ENCODE peak calls at places on chromosome 2, in five cellular contexts. L is K562, A is HepG2, Z is HCT116, P is H1. O is an unnamed sample.

GRCh38 chr2:20509766-20510490 is 63.1 kb downstream of the RHOB start:
- DNase-seq in L (peak), A (peak), Z (peak), P (peak), O (no peak)

GRCh38 chr2:150023044-150023443 is 435.5 kb upstream of the MMADHC start:
- DNase-seq in L (no peak), A (no peak), Z (no peak), P (no peak), O (no peak)

GRCh38 chr2:109402180-109402579 is 211.6 kb downstream of the SEPTIN10 start:
- DNase-seq in L (no peak), A (no peak), Z (no peak), P (no peak), O (no peak)

GRCh38 chr2:240557808-240558207 is at the start of gene ANKMY1:
- DNase-seq in L (no peak), A (no peak), Z (no peak), P (no peak), O (no peak)

GRCh38 chr2:195477996-195478382 is 179.0 kb upstream of the SLC39A10 start:
- DNase-seq in L (no peak), A (no peak), Z (no peak), P (no peak), O (no peak)

GRCh38 chr2:54106631-54107454 is 8.6 kb upstream of the ACYP2 start:
- DNase-seq in L (peak), A (peak), Z (peak), P (no peak), O (no peak)

GRCh38 chr2:66575625-66576371 is 140.9 kb downstream of the MEIS1 start:
- DNase-seq in L (peak), A (no peak), Z (no peak), P (no peak), O (no peak)

GRCh38 chr2:58137221-58137620 is 90.6 kb downstream of the VRK2 start:
- DNase-seq in L (no peak), A (no peak), Z (no peak), P (no peak), O (no peak)

GRCh38 chr2:60512641-60513040 is 40.8 kb downstream of the BCL11A start:
- DNase-seq in L (no peak), A (no peak), Z (no peak), P (no peak), O (no peak)

GRCh38 chr2:64652231-64653173 is 1.2 kb downstream of the SERTAD2 start:
- DNase-seq in L (peak), A (peak), Z (no peak), P (no peak), O (no peak)

GRCh38 chr2:19746611-19747309 is 155.0 kb downstream of the TTC32 start:
- DNase-seq in L (peak), A (peak), Z (no peak), P (peak), O (no peak)

GRCh38 chr2:109187711-109188484 is 58.9 kb downstream of the SH3RF3 start:
- DNase-seq in L (no peak), A (no peak), Z (no peak), P (no peak), O (no peak)

GRCh38 chr2:56198936-56199335 is 15.1 kb downstream of the CCDC85A start:
- DNase-seq in L (no peak), A (no peak), Z (no peak), P (no peak), O (no peak)

GRCh38 chr2:43467889-43468288 is 127.9 kb downstream of the THADA start:
- DNase-seq in L (no peak), A (no peak), Z (no peak), P (no peak), O (no peak)

GRCh38 chr2:85032621-85033020 is 61.7 kb downstream of the KCMF1 start:
- DNase-seq in L (no peak), A (no peak), Z (no peak), P (no peak), O (no peak)

GRCh38 chr2:16664052-16664731 is 1.4 kb downstream of the CYRIA start:
- DNase-seq in L (no peak), A (no peak), Z (no peak), P (no peak), O (no peak)

GRCh38 chr2:119028327-119029174 is 86.6 kb downstream of the MARCO start:
- DNase-seq in L (peak), A (peak), Z (peak), P (no peak), O (no peak)

GRCh38 chr2:118801154-118801553 is 46.3 kb downstream of the EN1 start:
- DNase-seq in L (no peak), A (no peak), Z (no peak), P (no peak), O (no peak)

GRCh38 chr2:191245869-191246531 is 796 bp downstream of the MYO1B start:
- DNase-seq in L (no peak), A (peak), Z (peak), P (peak), O (no peak)

GRCh38 chr2:191246820-191247380 is 1.7 kb downstream of the MYO1B start:
- DNase-seq in L (no peak), A (no peak), Z (no peak), P (no peak), O (no peak)

GRCh38 chr2:191243154-191243553 is 2.0 kb upstream of the MYO1B start:
- DNase-seq in L (no peak), A (no peak), Z (no peak), P (no peak), O (no peak)

GRCh38 chr2:191244350-191244749 is 854 bp upstream of the MYO1B start:
- DNase-seq in L (no peak), A (no peak), Z (no peak), P (no peak), O (no peak)

GRCh38 chr2:191245046-191245868 is at the start of gene MYO1B:
- DNase-seq in L (peak), A (peak), Z (peak), P (peak), O (no peak)
- H3K27ac ChIP-seq in L (no peak), A (peak), Z (peak), P (peak), O (no peak)

DNA sequence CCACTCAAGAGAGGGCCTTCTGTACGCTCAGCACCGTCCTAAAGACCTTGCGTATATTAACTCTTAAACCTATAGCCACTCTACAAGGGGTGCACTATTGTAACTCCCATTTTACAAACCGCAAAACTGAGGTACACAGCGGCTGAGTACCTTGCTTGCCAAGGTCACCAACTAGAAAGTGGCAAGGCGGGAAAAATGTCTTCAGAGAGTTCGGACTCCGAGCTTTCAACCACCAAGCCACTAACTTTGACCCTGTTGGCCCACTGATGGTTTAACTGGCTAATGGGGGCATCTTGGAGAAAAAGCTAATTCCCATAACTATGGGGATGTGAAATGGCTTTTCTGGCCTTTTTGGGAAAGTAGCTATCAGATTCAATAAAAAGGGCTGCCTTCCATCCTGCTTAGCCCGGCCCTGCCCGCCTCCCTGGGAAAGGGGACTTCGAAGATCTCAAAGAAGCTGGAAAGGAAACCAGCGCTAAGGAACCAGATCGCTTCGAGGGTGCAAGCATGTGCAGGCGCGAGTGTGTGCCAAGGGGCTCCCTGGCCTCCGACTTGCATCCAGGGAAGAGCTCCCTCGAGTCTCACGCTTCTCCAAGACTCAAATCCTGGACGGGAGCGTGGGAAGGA is 2.4 kb upstream of the SP5 start:
- DNase-seq in L (no peak), A (no peak), Z (no peak), P (no peak), O (no peak)
- TF ChIP-seq ZNF274 in L (no peak), A (no peak), Z (no peak), P (no peak), O (no peak)

GRCh38 chr2:72951303-72952095 is 34.2 kb downstream of the EMX1 start:
- DNase-seq in L (no peak), A (no peak), Z (no peak), P (peak), O (no peak)

GRCh38 chr2:72953528-72953927 is 36.2 kb downstream of the EMX1 start:
- DNase-seq in L (no peak), A (no peak), Z (no peak), P (no peak), O (no peak)

GRCh38 chr2:72952961-72953360 is 35.6 kb downstream of the EMX1 start:
- DNase-seq in L (no peak), A (no peak), Z (no peak), P (no peak), O (no peak)

GRCh38 chr2:72950558-72951255 is 33.4 kb downstream of the EMX1 start:
- DNase-seq in L (no peak), A (no peak), Z (no peak), P (no peak), O (no peak)

DNA sequence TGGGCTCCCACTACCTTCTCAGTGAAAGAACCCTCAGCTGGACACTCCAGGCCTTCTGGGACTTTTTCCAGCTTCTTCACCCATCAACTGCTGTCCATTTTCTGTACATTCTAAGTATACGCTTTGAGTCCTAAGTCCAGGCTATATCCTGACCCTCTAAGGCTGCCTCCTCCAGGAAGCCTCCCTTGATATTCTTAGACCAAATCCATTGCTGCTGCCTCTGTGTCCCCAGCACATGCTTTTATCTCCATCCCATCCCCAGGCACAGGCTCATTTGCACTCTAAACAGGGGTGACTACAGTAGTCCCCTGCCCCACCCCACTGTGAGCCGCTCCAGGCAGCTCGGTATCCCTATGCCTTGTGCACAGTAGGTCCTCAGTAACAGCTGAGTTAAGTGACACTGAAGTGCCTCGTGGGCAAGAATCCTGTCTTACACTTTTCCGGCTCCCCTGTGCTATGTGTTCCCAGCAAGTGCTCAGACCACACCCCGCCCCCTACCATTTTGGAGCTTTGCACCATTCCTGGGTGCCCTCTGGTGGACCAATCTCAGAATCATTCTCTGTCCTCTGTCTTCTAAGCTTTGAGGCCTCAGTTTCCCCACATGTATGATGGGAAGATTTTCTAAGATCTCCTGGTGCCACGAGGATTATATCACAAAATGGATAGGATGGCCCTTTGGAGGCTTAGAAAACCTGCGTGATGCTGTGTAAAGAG is 34.9 kb downstream of the EMX1 start:
- DNase-seq in L (no peak), A (no peak), Z (no peak), P (no peak), O (no peak)
- TF ChIP-seq SIN3A in L (no peak), A (no peak), Z (no peak), P (no peak), O (no peak)

DNA sequence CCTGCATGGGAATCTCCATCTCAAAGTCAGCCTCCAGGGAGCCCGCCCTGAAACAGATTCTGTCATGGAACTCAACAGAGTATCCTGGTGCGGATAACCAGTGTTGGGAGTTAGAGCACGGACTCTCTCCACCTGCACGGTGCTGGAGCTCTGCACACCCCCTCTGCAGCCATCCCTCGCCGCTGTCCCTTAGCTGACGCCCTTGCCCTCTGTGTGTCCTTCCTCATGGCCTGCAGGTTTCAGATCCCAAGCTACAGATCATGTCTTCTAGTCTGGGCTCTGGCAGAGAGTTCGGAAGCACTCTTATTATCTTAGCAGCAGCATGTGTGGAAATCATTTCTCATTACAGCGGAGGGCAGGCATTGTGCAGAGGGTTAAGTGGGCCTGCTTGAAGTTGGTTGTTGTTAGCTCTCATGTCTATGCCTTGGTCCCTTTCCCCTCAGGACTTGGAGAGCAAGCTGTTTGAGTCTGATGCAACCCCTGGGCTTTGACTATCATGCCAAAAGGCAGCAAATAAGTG is 26.0 kb downstream of the TMEM127 start:
- DNase-seq in L (no peak), A (no peak), Z (no peak), P (no peak), O (no peak)
- H3K27ac ChIP-seq in L (no peak), A (no peak), Z (no peak), P (no peak), O (no peak)

DNA sequence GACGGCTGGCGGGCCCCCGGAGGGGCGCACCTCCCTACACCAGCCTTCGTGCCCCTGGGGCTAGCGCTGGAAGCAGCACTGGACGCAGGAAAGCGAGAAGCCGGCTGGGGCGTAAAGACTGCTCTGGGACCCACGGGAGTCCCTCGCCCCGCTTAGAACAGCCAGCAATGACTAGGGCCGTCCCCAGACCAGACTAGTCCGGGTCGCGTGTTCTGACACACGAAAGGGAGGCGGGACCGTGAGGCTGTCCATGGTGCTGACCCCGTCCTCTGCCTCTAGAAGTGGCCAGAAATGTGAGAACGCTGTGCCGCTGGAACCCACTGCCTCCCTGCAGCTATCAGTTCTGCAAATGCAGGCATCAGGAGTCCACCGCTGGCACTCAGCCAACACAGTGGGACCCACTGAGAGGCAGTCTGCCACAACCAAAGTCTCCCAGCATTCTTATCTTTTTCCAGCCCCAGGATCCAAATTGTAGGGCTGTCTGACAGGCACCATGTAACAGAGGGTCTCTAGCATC is at the start of gene UCN:
- DNase-seq in L (no peak), A (no peak), Z (no peak), P (no peak), O (no peak)
- TF ChIP-seq ZNF274 in L (no peak), A (no peak), Z (no peak), P (no peak), O (no peak)

GRCh38 chr2:241608881-241609280 is 28.1 kb downstream of the THAP4 start:
- DNase-seq in L (no peak), A (no peak), Z (no peak), P (no peak), O (no peak)

GRCh38 chr2:241603686-241604085 is 33.3 kb downstream of the THAP4 start:
- DNase-seq in L (no peak), A (no peak), Z (no peak), P (no peak), O (no peak)

GRCh38 chr2:241602720-241603119 is 34.2 kb downstream of the THAP4 start:
- DNase-seq in L (no peak), A (no peak), Z (no peak), P (no peak), O (no peak)

GRCh38 chr2:241607162-241607885 is 29.6 kb downstream of the THAP4 start:
- DNase-seq in L (no peak), A (no peak), Z (no peak), P (no peak), O (no peak)

DNA sequence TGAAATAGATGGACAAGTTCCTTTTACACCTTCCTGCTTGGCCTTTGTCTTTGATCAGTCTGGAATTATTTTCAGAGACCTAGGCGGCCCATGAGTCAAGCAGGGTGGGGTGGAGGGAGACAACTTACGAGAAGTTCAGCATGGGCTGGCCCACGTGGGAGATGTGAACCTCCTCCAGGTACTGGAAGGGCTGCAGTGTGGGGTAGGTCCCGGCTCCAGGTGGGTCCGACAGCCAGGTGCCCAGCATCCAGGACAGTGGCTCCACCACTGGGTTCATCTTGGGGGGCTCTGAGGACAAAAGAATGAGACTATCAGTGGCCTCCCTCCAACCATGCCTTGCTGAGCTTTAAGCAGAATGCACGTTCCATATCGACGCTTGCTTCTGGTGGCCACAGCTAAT is 30.8 kb downstream of the THAP4 start:
- DNase-seq in L (no peak), A (no peak), Z (no peak), P (no peak), O (no peak)
- TF ChIP-seq SIN3A in L (no peak), A (no peak), Z (no peak), P (no peak), O (no peak)

GRCh38 chr2:164898475-164898874 is 56.9 kb downstream of the SLC38A11 start:
- DNase-seq in L (no peak), A (peak), Z (no peak), P (no peak), O (no peak)
- H3K27ac ChIP-seq in L (no peak), A (peak), Z (no peak), P (no peak), O (no peak)

O was measured in GM12878.